ENCODE peak calls at places on chromosomes 7 and 10, in six cellular contexts. I, V, U, G, H and D are unnamed samples.
A peak's percentile ranks its signal among the peaks of the same experiment; 100 is the strongest.

GRCh38 chr10:30034433-30035137 is 24.8 kb downstream of the JCAD start:
- DNase-seq in I (no peak), V (no peak), U (no peak), G (no peak), H (no peak), D (no peak)

GRCh38 chr10:4825868-4826787 is at the start of gene AKR1E2:
- DNase-seq in I (peak; percentile 69), V (peak; percentile 68), U (peak; percentile 92), G (peak; percentile 86), H (no peak), D (peak; percentile 60)

GRCh38 chr7:99619571-99620130 is 2.9 kb downstream of the ZSCAN25 start:
- DNase-seq in I (no peak), V (no peak), U (no peak), G (no peak), H (no peak), D (no peak)

GRCh38 chr7:156640949-156641485 is 443 bp downstream of the RNF32 start:
- DNase-seq in I (no peak), V (peak; percentile 43), U (peak; percentile 83), G (no peak), H (peak; percentile 30), D (no peak)

GRCh38 chr7:122518488-122518887 is 180.4 kb downstream of the RNF133 start:
- DNase-seq in I (no peak), V (no peak), U (no peak), G (no peak), H (no peak), D (no peak)

GRCh38 chr10:46560381-46560780 is 3.9 kb upstream of the GPRIN2 start:
- DNase-seq in I (no peak), V (no peak), U (no peak), G (no peak), H (no peak), D (no peak)

GRCh38 chr10:110495731-110496552 is 1.8 kb upstream of the DUSP5 start:
- DNase-seq in I (peak; percentile 48), V (no peak), U (peak; percentile 36), G (no peak), H (peak; percentile 34), D (no peak)

GRCh38 chr7:113424463-113424862 is 306.1 kb upstream of the SMIM30 start:
- DNase-seq in I (no peak), V (no peak), U (no peak), G (no peak), H (no peak), D (no peak)

GRCh38 chr7:27160546-27161213 is 4.2 kb upstream of the HOXA7 start:
- DNase-seq in I (peak; percentile 88), V (peak; percentile 77), U (peak; percentile 81), G (peak; percentile 88), H (peak; percentile 71), D (peak; percentile 64)

GRCh38 chr10:27542812-27543211 is 38.7 kb downstream of the RAB18 start:
- DNase-seq in I (no peak), V (no peak), U (no peak), G (no peak), H (no peak), D (no peak)

GRCh38 chr10:55500931-55501559 is 700.0 kb upstream of the PCDH15 start:
- DNase-seq in I (no peak), V (no peak), U (peak; percentile 4), G (peak; percentile 54), H (peak; percentile 0), D (no peak)

GRCh38 chr10:21526952-21527633 is 1.6 kb upstream of the SKIDA1 start:
- DNase-seq in I (peak; percentile 28), V (peak; percentile 28), U (peak; percentile 73), G (peak; percentile 52), H (no peak), D (no peak)

GRCh38 chr7:43249808-43250145 is 137.3 kb downstream of the HECW1 start:
- DNase-seq in I (no peak), V (no peak), U (no peak), G (no peak), H (no peak), D (no peak)

GRCh38 chr7:115363916-115364315 is 442.0 kb downstream of the MDFIC start:
- DNase-seq in I (no peak), V (no peak), U (no peak), G (no peak), H (no peak), D (no peak)

GRCh38 chr10:123331438-123331837 is 177.2 kb downstream of the BUB3 start:
- DNase-seq in I (no peak), V (no peak), U (no peak), G (no peak), H (no peak), D (no peak)

GRCh38 chr7:13725591-13725990 is 263.9 kb downstream of the ETV1 start:
- DNase-seq in I (no peak), V (no peak), U (no peak), G (no peak), H (no peak), D (no peak)

GRCh38 chr7:97818066-97818663 is 54.0 kb downstream of the ASNS start:
- DNase-seq in I (no peak), V (no peak), U (no peak), G (no peak), H (no peak), D (no peak)